ENCODE peak calls at places on chromosomes 1 and 21, in seven cellular contexts. U, P, M, W, E, X and L are unnamed samples.
A peak's percentile ranks its signal among the peaks of the same experiment; 100 is the strongest.

GRCh38 chr1:234955107-234955731 is 173.4 kb downstream of the TOMM20 start:
- DNase-seq in U (no peak), P (peak; percentile 59), M (no peak), W (no peak), E (no peak), X (no peak), L (no peak)

GRCh38 chr1:31761883-31762282 is 2.3 kb downstream of the ADGRB2 start:
- DNase-seq in U (no peak), P (peak; percentile 81), M (peak; percentile 50), W (no peak), E (peak; percentile 43), X (no peak), L (no peak)

GRCh38 chr1:203448521-203449061 is 27.0 kb upstream of the PRELP start:
- DNase-seq in U (no peak), P (no peak), M (no peak), W (no peak), E (peak; percentile 79), X (no peak), L (peak; percentile 67)

GRCh38 chr1:163980391-163980790 is 578.6 kb upstream of the PBX1 start:
- DNase-seq in U (no peak), P (no peak), M (no peak), W (no peak), E (no peak), X (no peak), L (no peak)

GRCh38 chr1:221824025-221824424 is 82.1 kb upstream of the DUSP10 start:
- DNase-seq in U (no peak), P (peak; percentile 80), M (peak; percentile 87), W (no peak), E (peak; percentile 90), X (no peak), L (no peak)

GRCh38 chr1:55466343-55466742 is 251.2 kb upstream of the USP24 start:
- DNase-seq in U (no peak), P (no peak), M (peak; percentile 92), W (peak; percentile 36), E (peak; percentile 51), X (no peak), L (no peak)

GRCh38 chr1:62599044-62599443 is 1.7 kb downstream of the ANGPTL3 start:
- DNase-seq in U (no peak), P (peak; percentile 47), M (no peak), W (no peak), E (no peak), X (no peak), L (no peak)

GRCh38 chr1:109667452-109668122 is at the start of gene GSTM2:
- DNase-seq in U (peak; percentile 95), P (peak; percentile 77), M (peak; percentile 86), W (peak; percentile 86), E (peak; percentile 93), X (peak; percentile 96), L (peak; percentile 98)

GRCh38 chr1:86169625-86170024 is 13.1 kb upstream of the COL24A1 start:
- DNase-seq in U (no peak), P (peak; percentile 36), M (peak; percentile 30), W (no peak), E (peak; percentile 42), X (no peak), L (no peak)

GRCh38 chr21:40166291-40166843 is 299.1 kb downstream of the PCP4 start:
- DNase-seq in U (peak; percentile 41), P (no peak), M (no peak), W (no peak), E (no peak), X (no peak), L (peak; percentile 66)

GRCh38 chr1:177355575-177355974 is 184.8 kb downstream of the BRINP2 start:
- DNase-seq in U (peak; percentile 50), P (peak; percentile 19), M (peak; percentile 60), W (peak; percentile 71), E (peak; percentile 55), X (peak; percentile 41), L (peak; percentile 70)

GRCh38 chr1:8720347-8720746 is 97.1 kb downstream of the RERE start:
- DNase-seq in U (no peak), P (no peak), M (no peak), W (no peak), E (no peak), X (no peak), L (no peak)

GRCh38 chr1:8712413-8713229 is 104.8 kb downstream of the RERE start:
- DNase-seq in U (peak; percentile 42), P (peak; percentile 96), M (peak; percentile 88), W (no peak), E (peak; percentile 91), X (no peak), L (no peak)

GRCh38 chr1:8718878-8719361 is 98.5 kb downstream of the RERE start:
- DNase-seq in U (no peak), P (no peak), M (no peak), W (peak; percentile 54), E (peak; percentile 11), X (peak; percentile 45), L (peak; percentile 62)

GRCh38 chr1:8716238-8716637 is 101.2 kb downstream of the RERE start:
- DNase-seq in U (no peak), P (no peak), M (no peak), W (no peak), E (no peak), X (no peak), L (no peak)

GRCh38 chr1:8717148-8717547 is 100.3 kb downstream of the RERE start:
- DNase-seq in U (no peak), P (no peak), M (no peak), W (no peak), E (no peak), X (no peak), L (no peak)
- H3K4me1 ChIP-seq in U (peaks cover 20% of the 10 kb centered on the region), P (peaks cover 22% of the 10 kb centered on the region), M (peaks cover 23% of the 10 kb centered on the region), W (peaks cover 7% of the 10 kb centered on the region), E (peaks cover 28% of the 10 kb centered on the region), X (peaks cover 22% of the 10 kb centered on the region), L (peaks cover 9% of the 10 kb centered on the region)

GRCh38 chr1:183279835-183280234 is 93.8 kb downstream of the LAMC2 start:
- DNase-seq in U (no peak), P (peak; percentile 88), M (peak; percentile 67), W (no peak), E (peak; percentile 95), X (no peak), L (no peak)
- H3K9ac ChIP-seq in U (no peak overlapping the region), P (no peak overlapping the region), M (peak overlapping the region; percentile 52), W (no peak overlapping the region), E (peak overlapping the region; percentile 83), X (no peak overlapping the region), L (no peak overlapping the region)

GRCh38 chr1:9294440-9294773 is 1.7 kb downstream of the SPSB1 start:
- DNase-seq in U (no peak), P (peak; percentile 96), M (peak; percentile 91), W (no peak), E (peak; percentile 92), X (no peak), L (no peak)
- H3K4me1 ChIP-seq in U (peaks cover 4% of the 10 kb centered on the region), P (peaks cover 27% of the 10 kb centered on the region), M (peaks cover 40% of the 10 kb centered on the region), W (no peaks in the 10 kb centered on the region), E (peaks cover 29% of the 10 kb centered on the region), X (peaks cover 15% of the 10 kb centered on the region), L (peaks cover 4% of the 10 kb centered on the region)

GRCh38 chr1:233114860-233115259 is 164.4 kb downstream of the NTPCR start:
- DNase-seq in U (no peak), P (no peak), M (no peak), W (no peak), E (no peak), X (no peak), L (peak; percentile 46)
- H3K9ac ChIP-seq in U (no peak overlapping the region), P (no peak overlapping the region), M (peak overlapping the region; percentile 91), W (no peak overlapping the region), E (no peak overlapping the region), X (no peak overlapping the region), L (no peak overlapping the region)

GRCh38 chr1:156077430-156077760 is 4.9 kb downstream of the MEX3A start:
- DNase-seq in U (peak; percentile 29), P (no peak), M (no peak), W (no peak), E (no peak), X (no peak), L (peak; percentile 67)

GRCh38 chr1:156078728-156079127 is 3.5 kb downstream of the MEX3A start:
- DNase-seq in U (no peak), P (no peak), M (no peak), W (no peak), E (no peak), X (no peak), L (peak; percentile 38)

GRCh38 chr1:156075158-156075557 is 7.1 kb downstream of the MEX3A start:
- DNase-seq in U (peak; percentile 35), P (no peak), M (no peak), W (no peak), E (no peak), X (no peak), L (peak; percentile 65)

GRCh38 chr1:156075775-156076204 is 6.5 kb downstream of the MEX3A start:
- DNase-seq in U (peak; percentile 46), P (no peak), M (no peak), W (no peak), E (no peak), X (no peak), L (peak; percentile 49)

GRCh38 chr1:156076609-156077429 is 5.4 kb downstream of the MEX3A start:
- DNase-seq in U (peak; percentile 70), P (no peak), M (no peak), W (peak; percentile 93), E (no peak), X (no peak), L (peak; percentile 85)
- H3K4me1 ChIP-seq in U (peaks cover 77% of the 10 kb centered on the region), P (peaks cover 26% of the 10 kb centered on the region), M (no peaks in the 10 kb centered on the region), W (peaks cover 24% of the 10 kb centered on the region), E (no peaks in the 10 kb centered on the region), X (peaks cover 40% of the 10 kb centered on the region), L (peaks cover 26% of the 10 kb centered on the region)

DNA sequence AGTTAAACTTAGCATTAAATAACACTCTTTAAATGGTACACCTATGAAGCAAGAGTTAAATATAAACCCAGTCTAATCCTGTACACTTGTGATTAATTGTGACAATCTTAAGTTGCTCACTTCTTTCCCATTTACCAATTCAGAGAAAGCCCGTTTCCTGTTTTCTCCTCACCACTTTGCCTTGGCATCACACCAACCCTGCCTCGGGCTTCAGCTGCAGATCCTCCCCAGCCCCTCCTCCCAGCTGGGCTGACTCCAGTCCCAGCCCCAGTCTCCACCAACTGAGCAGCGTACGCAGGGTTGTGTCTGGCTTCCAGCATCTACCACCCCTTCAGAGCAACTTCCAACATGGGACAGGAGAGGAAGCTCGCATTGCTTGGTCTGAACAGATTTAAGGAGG is 4.1 kb downstream of the PYCR2 start:
- DNase-seq in U (no peak), P (peak; percentile 77), M (peak; percentile 93), W (no peak), E (peak; percentile 83), X (peak; percentile 91), L (no peak)
- H3K9ac ChIP-seq in U (no peak overlapping the region), P (no peak overlapping the region), M (no peak overlapping the region), W (no peak overlapping the region), E (peak overlapping the region; percentile 51), X (no peak overlapping the region), L (no peak overlapping the region)

GRCh38 chr21:36860736-36861594 is 105.5 kb downstream of the HLCS start:
- DNase-seq in U (no peak), P (peak; percentile 79), M (peak; percentile 95), W (no peak), E (peak; percentile 60), X (no peak), L (no peak)
- H3K4me1 ChIP-seq in U (no peaks in the 10 kb centered on the region), P (peaks cover 13% of the 10 kb centered on the region), M (peaks cover 64% of the 10 kb centered on the region), W (peaks cover 9% of the 10 kb centered on the region), E (peaks cover 21% of the 10 kb centered on the region), X (no peaks in the 10 kb centered on the region), L (no peaks in the 10 kb centered on the region)